ENCODE peak calls at places on chromosomes 13 and 19, in eight cellular contexts. Z, V, F, H, M, J, E and B are unnamed samples.
A peak's percentile ranks its signal among the peaks of the same experiment; 100 is the strongest.

GRCh38 chr13:35389535-35389934 is 87.0 kb downstream of the MAB21L1 start:
- DNase-seq in J (no peak), E (no peak), F (no peak), H (no peak), V (no peak), Z (no peak), M (no peak), B (no peak)

GRCh38 chr13:46721054-46721453 is 75.9 kb downstream of the ESD start:
- DNase-seq in J (peak; percentile 8), Z (peak; percentile 9), E (no peak), V (peak; percentile 35), M (peak; percentile 73), F (peak; percentile 20), H (no peak), B (peak; percentile 14)

GRCh38 chr19:13937479-13938360 is 497 bp downstream of the PODNL1 start:
- DNase-seq in J (no peak), E (no peak), H (no peak), F (no peak), Z (no peak), V (no peak), M (no peak), B (no peak)

GRCh38 chr13:43122706-43123268 is 99.4 kb downstream of the DNAJC15 start:
- DNase-seq in F (no peak), E (no peak), J (no peak), V (no peak), M (no peak), H (no peak), Z (no peak), B (no peak)

GRCh38 chr19:35224681-35225604 is 3.6 kb downstream of the FAM187B start:
- DNase-seq in H (no peak), V (no peak), F (no peak), J (no peak), Z (no peak), M (no peak), E (peak; percentile 73), B (no peak)

GRCh38 chr13:98947925-98948324 is 29.9 kb downstream of the DOCK9 start:
- DNase-seq in F (no peak), V (no peak), E (no peak), Z (no peak), M (no peak), H (no peak), J (no peak), B (no peak)

GRCh38 chr19:34733266-34733825 is 697 bp upstream of the ZNF181 start:
- DNase-seq in H (no peak), M (no peak), Z (no peak), E (peak; percentile 59), F (no peak), J (no peak), V (peak; percentile 56), B (no peak)

GRCh38 chr19:11538232-11539036 is at the start of gene CNN1:
- DNase-seq in E (peak; percentile 68), V (peak; percentile 68), F (no peak), Z (no peak), H (no peak), M (peak; percentile 86), J (no peak), B (no peak)

GRCh38 chr13:109788372-109789195 is 2.2 kb upstream of the IRS2 start:
- DNase-seq in V (no peak), M (no peak), F (no peak), Z (no peak), E (no peak), J (peak; percentile 75), H (no peak), B (no peak)

GRCh38 chr13:25095862-25096453 is at the start of gene PABPC3:
- DNase-seq in E (no peak), F (no peak), M (no peak), V (no peak), Z (no peak), H (no peak), J (no peak), B (no peak)

GRCh38 chr19:7505682-7506384 is 10.1 kb upstream of the ZNF358 start:
- DNase-seq in E (peak; percentile 65), H (no peak), V (no peak), J (peak; percentile 47), M (no peak), F (peak; percentile 81), Z (no peak), B (peak; percentile 22)

GRCh38 chr19:30708416-30708815 is 336.2 kb downstream of the ZNF536 start:
- DNase-seq in V (no peak), J (no peak), H (no peak), E (no peak), Z (no peak), F (no peak), M (no peak), B (no peak)

GRCh38 chr13:101751488-101751887 is 299.0 kb downstream of the ITGBL1 start:
- DNase-seq in H (no peak), Z (no peak), E (no peak), F (peak; percentile 59), J (peak; percentile 75), V (no peak), M (peak; percentile 99), B (peak; percentile 3)

GRCh38 chr19:10568444-10568825 is 344 bp downstream of the CDKN2D start:
- DNase-seq in V (no peak), F (no peak), J (peak; percentile 28), M (no peak), Z (peak; percentile 47), H (no peak), E (no peak), B (peak; percentile 57)

GRCh38 chr13:26485288-26485687 is 72.2 kb upstream of the WASF3 start:
- DNase-seq in Z (no peak), E (no peak), H (no peak), F (no peak), M (no peak), V (no peak), J (no peak), B (no peak)

GRCh38 chr13:106521101-106521799 is 14.2 kb downstream of the EFNB2 start:
- DNase-seq in V (no peak), Z (no peak), M (no peak), J (no peak), H (no peak), F (no peak), E (no peak), B (no peak)

GRCh38 chr13:106518535-106518934 is 16.9 kb downstream of the EFNB2 start:
- DNase-seq in Z (no peak), E (no peak), F (no peak), M (no peak), J (no peak), H (no peak), V (no peak), B (no peak)

GRCh38 chr13:106522898-106523525 is 12.4 kb downstream of the EFNB2 start:
- DNase-seq in Z (no peak), F (no peak), J (no peak), M (peak; percentile 38), V (no peak), H (no peak), E (no peak), B (no peak)

GRCh38 chr13:106522112-106522511 is 13.3 kb downstream of the EFNB2 start:
- DNase-seq in J (no peak), Z (no peak), V (no peak), E (no peak), H (no peak), M (no peak), F (no peak), B (no peak)

GRCh38 chr13:106520205-106521004 is 15.1 kb downstream of the EFNB2 start:
- DNase-seq in F (no peak), E (no peak), J (no peak), H (no peak), Z (no peak), M (peak; percentile 76), V (no peak), B (no peak)
- TF ChIP-seq CTCF in F (no peak), E (peak; percentile 28), J (no peak), H (no peak), Z (no peak), M (peak; percentile 59), V (peak; percentile 45), B (no peak)

GRCh38 chr13:44806841-44807240 is 182.4 kb downstream of the NUFIP1 start:
- DNase-seq in Z (no peak), M (no peak), F (no peak), V (no peak), J (no peak), E (no peak), H (no peak), B (no peak)
- TF ChIP-seq CTCF in Z (no peak), M (no peak), F (no peak), V (no peak), J (no peak), E (no peak), H (no peak), B (no peak)

GRCh38 chr19:16836906-16837362 is 7.7 kb downstream of the SIN3B start:
- DNase-seq in V (no peak), J (no peak), Z (no peak), E (no peak), M (peak; percentile 14), F (no peak), H (no peak), B (no peak)

GRCh38 chr19:16834747-16835146 is 5.5 kb downstream of the SIN3B start:
- DNase-seq in Z (no peak), J (no peak), E (no peak), H (no peak), V (no peak), M (no peak), F (no peak), B (no peak)

GRCh38 chr19:16831531-16831930 is 2.3 kb downstream of the SIN3B start:
- DNase-seq in E (no peak), J (no peak), M (no peak), V (no peak), H (no peak), Z (no peak), F (no peak), B (no peak)

GRCh38 chr19:16841391-16841926 is 12.3 kb downstream of the SIN3B start:
- DNase-seq in M (no peak), F (no peak), E (no peak), H (no peak), J (no peak), Z (no peak), V (no peak), B (no peak)

GRCh38 chr19:16836115-16836905 is 7.1 kb downstream of the SIN3B start:
- DNase-seq in M (peak; percentile 61), F (no peak), V (peak; percentile 41), E (peak; percentile 61), J (no peak), Z (no peak), H (peak; percentile 46), B (no peak)
- TF ChIP-seq CTCF in M (peak; percentile 49), F (no peak), V (no peak), E (no peak), J (no peak), Z (no peak), H (peak; percentile 61), B (no peak)

DNA sequence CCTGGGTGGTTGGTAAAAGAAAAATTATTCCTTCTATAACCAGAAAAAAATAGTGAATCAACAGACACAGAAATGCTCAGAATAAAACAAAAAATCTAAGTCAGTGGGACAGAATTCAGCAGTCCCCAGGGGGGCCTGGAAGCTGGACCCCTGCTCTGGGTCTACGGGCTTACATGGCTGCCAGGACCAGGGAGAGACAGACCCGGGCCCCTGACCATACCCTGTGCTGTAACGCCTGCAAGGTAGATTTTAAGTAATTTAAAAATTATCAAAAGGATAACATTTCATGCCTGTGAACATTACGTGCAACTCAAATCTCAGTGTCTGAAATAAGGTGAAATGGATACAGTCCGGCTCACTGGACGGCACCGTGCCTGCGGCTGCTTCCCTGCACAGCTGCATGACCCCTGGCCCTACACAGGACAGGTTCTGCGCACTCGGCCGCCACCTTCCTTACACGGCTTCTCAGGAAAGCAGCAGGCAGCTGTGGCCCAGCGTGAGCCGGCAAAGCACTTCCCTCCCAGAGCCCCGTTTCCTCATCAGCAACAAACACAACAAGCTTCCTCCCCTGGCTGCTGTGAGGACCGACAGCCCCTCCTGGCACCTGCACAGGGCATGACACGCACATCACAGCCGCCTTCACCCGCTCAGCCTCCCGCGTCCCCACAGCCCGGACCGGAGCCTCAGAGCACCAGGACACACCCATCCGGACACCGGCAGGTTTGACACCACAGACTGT is 22.2 kb downstream of the RASA3 start:
- DNase-seq in V (no peak), F (no peak), E (peak; percentile 73), Z (peak; percentile 74), J (peak; percentile 94), H (no peak), M (peak; percentile 57), B (no peak)
- TF ChIP-seq CTCF in V (no peak), F (no peak), E (no peak), Z (peak; percentile 69), J (peak; percentile 82), H (peak; percentile 36), M (no peak), B (no peak)